ENCODE peak calls at places on chromosomes 11 and 22, in four cellular contexts. Z is fibroblast of lung, O is astrocyte, I is AG10803. T is an unnamed sample.

GRCh38 chr11:33444835-33445594 is 187.8 kb downstream of the HIPK3 start:
- DNase-seq in Z (peak), O (peak), I (no peak), T (no peak)

GRCh38 chr11:76392889-76393288 is 11.8 kb downstream of the GVQW3 start:
- DNase-seq in Z (no peak), O (no peak), I (no peak), T (no peak)

GRCh38 chr22:22408731-22409696 is 99.5 kb downstream of the ZNF280B start:
- DNase-seq in Z (peak), O (no peak), I (peak), T (no peak)

GRCh38 chr11:122874991-122875390 is 7.6 kb upstream of the JHY start:
- DNase-seq in Z (no peak), O (no peak), I (peak), T (no peak)

GRCh38 chr11:7485854-7486425 is 634 bp downstream of the OLFML1 start:
- DNase-seq in Z (no peak), O (no peak), I (no peak), T (no peak)

GRCh38 chr22:43110927-43111623 is 525 bp downstream of the BIK start:
- DNase-seq in Z (no peak), O (no peak), I (no peak), T (no peak)

GRCh38 chr22:24107668-24108067 is 73.6 kb upstream of the SUSD2 start:
- DNase-seq in Z (peak), O (peak), I (peak), T (peak)

GRCh38 chr11:9962722-9963121 is 298.8 kb downstream of the SWAP70 start:
- DNase-seq in Z (no peak), O (no peak), I (no peak), T (no peak)

GRCh38 chr11:46296520-46297448 is 19.3 kb downstream of the CREB3L1 start:
- DNase-seq in Z (peak), O (peak), I (peak), T (no peak)

GRCh38 chr11:126405374-126405773 is 49.9 kb downstream of the ST3GAL4 start:
- DNase-seq in Z (no peak), O (no peak), I (no peak), T (no peak)

GRCh38 chr11:2790581-2790925 is 90.8 kb upstream of the KCNQ1OT1 start:
- DNase-seq in Z (no peak), O (no peak), I (no peak), T (no peak)

GRCh38 chr11:108635106-108635505 is 29.8 kb upstream of the DDX10 start:
- DNase-seq in Z (peak), O (peak), I (peak), T (no peak)

GRCh38 chr11:1692708-1693326 is 4.2 kb upstream of the KRTAP5-6 start:
- DNase-seq in Z (no peak), O (no peak), I (no peak), T (no peak)

GRCh38 chr22:47176573-47177333 is 414.3 kb downstream of the TBC1D22A start:
- DNase-seq in Z (no peak), O (no peak), I (no peak), T (no peak)

GRCh38 chr11:67437082-67437821 is at the start of gene PTPRCAP:
- DNase-seq in Z (no peak), O (no peak), I (no peak), T (no peak)

GRCh38 chr11:122853971-122854446 is 15.7 kb downstream of the CRTAM start:
- DNase-seq in Z (peak), O (peak), I (peak), T (peak)

GRCh38 chr11:111933872-111934271 is 3.3 kb upstream of the DIXDC1 start:
- DNase-seq in Z (peak), O (no peak), I (peak), T (no peak)

GRCh38 chr11:43574949-43575915 is 105.3 kb upstream of the HSD17B12 start:
- DNase-seq in Z (peak), O (peak), I (peak), T (no peak)

GRCh38 chr11:8832571-8833260 is 78.3 kb upstream of the AKIP1 start:
- DNase-seq in Z (peak), O (peak), I (peak), T (no peak)

GRCh38 chr11:57205046-57205671 is 23.4 kb downstream of the LRRC55 start:
- DNase-seq in Z (peak), O (peak), I (peak), T (no peak)

GRCh38 chr22:24466831-24467249 is 28.3 kb upstream of the UPB1 start:
- DNase-seq in Z (peak), O (peak), I (peak), T (no peak)

GRCh38 chr11:47259178-47259977 is 1.6 kb downstream of the NR1H3 start:
- DNase-seq in Z (no peak), O (no peak), I (peak), T (no peak)

GRCh38 chr11:46387456-46387855 is 4.1 kb downstream of the CHRM4 start:
- DNase-seq in Z (no peak), O (no peak), I (no peak), T (no peak)

GRCh38 chr22:24938741-24939341 is 7.7 kb downstream of the LHFPL7 start:
- DNase-seq in Z (peak), O (no peak), I (peak), T (no peak)

GRCh38 chr11:75639752-75640151 is 29.1 kb downstream of the MAP6 start:
- DNase-seq in Z (peak), O (peak), I (peak), T (no peak)

GRCh38 chr11:44531116-44531504 is 34.4 kb upstream of the CD82 start:
- DNase-seq in Z (no peak), O (no peak), I (no peak), T (no peak)

GRCh38 chr11:8080674-8081590 is at the start of gene TUB:
- DNase-seq in Z (peak), O (no peak), I (peak), T (no peak)

GRCh38 chr11:67499808-67500793 is 5.1 kb downstream of the PITPNM1 start:
- DNase-seq in Z (no peak), O (no peak), I (no peak), T (no peak)

GRCh38 chr11:65960824-65961266 is 689 bp upstream of the SART1 start:
- DNase-seq in Z (no peak), O (no peak), I (no peak), T (no peak)

GRCh38 chr22:46620588-46621242 is 529 bp downstream of the GRAMD4 start:
- DNase-seq in Z (no peak), O (no peak), I (no peak), T (no peak)

GRCh38 chr11:69696749-69697488 is 6.9 kb downstream of the FGF19 start:
- DNase-seq in Z (no peak), O (no peak), I (no peak), T (no peak)

GRCh38 chr22:41237707-41238569 is 2.8 kb downstream of the CHADL start:
- DNase-seq in Z (peak), O (no peak), I (peak), T (peak)

GRCh38 chr11:128379587-128380279 is 207.6 kb downstream of the ETS1 start:
- DNase-seq in Z (peak), O (no peak), I (no peak), T (no peak)

GRCh38 chr22:29245626-29246385 is 22.0 kb downstream of the RHBDD3 start:
- DNase-seq in Z (peak), O (peak), I (peak), T (peak)
- TF ChIP-seq CTCF in Z (peak), O (peak), I (peak), T (peak)

GRCh38 chr11:62542750-62543567 is 3.6 kb downstream of the AHNAK start:
- DNase-seq in Z (peak), O (peak), I (peak), T (no peak)
- H3K4me3 ChIP-seq in Z (peak), O (peak), I (peak), T (peak)

GRCh38 chr11:78181155-78181554 is 7.3 kb downstream of the KCTD21 start:
- DNase-seq in Z (no peak), O (no peak), I (no peak), T (no peak)

GRCh38 chr11:78179459-78180071 is 8.9 kb downstream of the KCTD21 start:
- DNase-seq in Z (no peak), O (no peak), I (no peak), T (no peak)

GRCh38 chr11:78171951-78172350 is 16.5 kb downstream of the KCTD21 start:
- DNase-seq in Z (no peak), O (no peak), I (no peak), T (no peak)

GRCh38 chr11:78176605-78177141 is 11.8 kb downstream of the KCTD21 start:
- DNase-seq in Z (no peak), O (no peak), I (no peak), T (no peak)

DNA sequence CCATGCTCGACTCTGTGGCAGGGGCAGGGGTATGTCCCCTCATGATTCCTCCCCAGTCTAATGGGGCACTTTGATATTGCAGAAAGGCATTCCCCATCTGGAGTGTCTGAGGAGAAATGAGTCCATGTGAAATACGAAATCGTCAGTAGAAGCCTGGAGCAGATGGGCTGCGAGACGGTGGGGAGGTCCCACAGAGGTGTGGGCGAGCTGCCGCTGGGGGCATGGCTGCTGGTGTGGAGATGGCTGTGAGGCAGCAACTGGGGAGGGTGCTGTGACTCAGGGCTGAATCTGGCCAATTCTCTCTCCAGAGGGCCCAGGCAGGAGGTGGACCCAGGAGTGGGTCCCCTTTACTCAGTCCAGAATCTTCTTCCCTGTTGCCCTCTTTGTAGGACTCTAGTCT is 11.2 kb downstream of the KCTD21 start:
- DNase-seq in Z (no peak), O (no peak), I (no peak), T (no peak)
- TF ChIP-seq CTCF in Z (no peak), O (no peak), I (no peak), T (no peak)

GRCh38 chr22:29315286-29316195 is at the start of gene RASL10A:
- DNase-seq in Z (no peak), O (no peak), I (no peak), T (no peak)
- H3K4me3 ChIP-seq in Z (no peak), O (no peak), I (no peak), T (no peak)

GRCh38 chr22:48488149-48488551 is 1339.5 kb downstream of the BRD1 start:
- DNase-seq in Z (no peak), O (peak), I (peak), T (no peak)
- TF ChIP-seq CTCF in Z (peak), O (peak), I (peak), T (peak)

T was measured in LNCaP clone FGC.